ENCODE peak calls at places on chromosome 12, in four cellular contexts. One of them, this sample, is unnamed.
A peak's percentile ranks its signal among the peaks of the same experiment; 100 is the strongest.

GRCh38 chr12:62525306-62525705 is 58.7 kb downstream of the MON2 start:
- ATAC-seq in lower lobe of right lung: no peak
- ATAC-seq in pancreas: no peak
- ATAC-seq in RWPE2: no peak
- ATAC-seq in this sample: no peak

GRCh38 chr12:67999244-67999643 is 10.0 kb downstream of the IFNG-AS1 start:
- ATAC-seq in pancreas: no peak
- ATAC-seq in lower lobe of right lung: no peak
- ATAC-seq in RWPE2: no peak
- ATAC-seq in this sample: no peak

GRCh38 chr12:87661770-87662402 is 367.3 kb downstream of the C12orf50 start:
- ATAC-seq in RWPE2: peak; percentile 87
- ATAC-seq in pancreas: peak; percentile 85
- ATAC-seq in lower lobe of right lung: peak; percentile 77
- ATAC-seq in this sample: no peak

GRCh38 chr12:114711689-114712152 is 27.7 kb upstream of the TBX3 start:
- ATAC-seq in RWPE2: no peak
- ATAC-seq in lower lobe of right lung: no peak
- ATAC-seq in pancreas: no peak
- ATAC-seq in this sample: no peak

GRCh38 chr12:104856548-104856947 is 101.5 kb downstream of the SLC41A2 start:
- ATAC-seq in pancreas: no peak
- ATAC-seq in RWPE2: no peak
- ATAC-seq in lower lobe of right lung: no peak
- ATAC-seq in this sample: no peak

GRCh38 chr12:113416091-113416754 is 6.0 kb upstream of the SDSL start:
- ATAC-seq in pancreas: no peak
- ATAC-seq in lower lobe of right lung: peak; percentile 49
- ATAC-seq in RWPE2: peak; percentile 36
- ATAC-seq in this sample: no peak

GRCh38 chr12:102543494-102543893 is 63.1 kb upstream of the IGF1 start:
- ATAC-seq in lower lobe of right lung: no peak
- ATAC-seq in pancreas: no peak
- ATAC-seq in RWPE2: no peak
- ATAC-seq in this sample: no peak

GRCh38 chr12:116818341-116818856 is 62.8 kb downstream of the HRK start:
- ATAC-seq in lower lobe of right lung: peak; percentile 7
- ATAC-seq in pancreas: peak; percentile 10
- ATAC-seq in RWPE2: no peak
- ATAC-seq in this sample: no peak

GRCh38 chr12:49367381-49368239 is at the start of gene SPATS2:
- ATAC-seq in RWPE2: peak; percentile 4
- ATAC-seq in pancreas: no peak
- ATAC-seq in lower lobe of right lung: peak; percentile 25
- ATAC-seq in this sample: no peak

GRCh38 chr12:12779529-12779928 is 5.9 kb upstream of the APOLD1 start:
- ATAC-seq in pancreas: peak; percentile 70
- ATAC-seq in RWPE2: peak; percentile 86
- ATAC-seq in lower lobe of right lung: peak; percentile 94
- ATAC-seq in this sample: peak; percentile 60

GRCh38 chr12:29610473-29611174 is 113.1 kb upstream of the OVCH1 start:
- ATAC-seq in lower lobe of right lung: no peak
- ATAC-seq in pancreas: peak; percentile 53
- ATAC-seq in RWPE2: no peak
- ATAC-seq in this sample: peak; percentile 32

GRCh38 chr12:56957229-56958052 is at the start of gene RDH16:
- ATAC-seq in RWPE2: peak; percentile 94
- ATAC-seq in pancreas: no peak
- ATAC-seq in lower lobe of right lung: no peak
- ATAC-seq in this sample: no peak

GRCh38 chr12:96274331-96274730 is 80.2 kb downstream of the ELK3 start:
- ATAC-seq in RWPE2: peak; percentile 20
- ATAC-seq in pancreas: no peak
- ATAC-seq in lower lobe of right lung: no peak
- ATAC-seq in this sample: no peak

GRCh38 chr12:68621092-68622081 is 10.7 kb downstream of the RAP1B start:
- ATAC-seq in lower lobe of right lung: peak; percentile 12
- ATAC-seq in RWPE2: no peak
- ATAC-seq in pancreas: peak; percentile 12
- ATAC-seq in this sample: no peak

GRCh38 chr12:115506822-115507629 is 770.5 kb downstream of the MED13L start:
- ATAC-seq in RWPE2: peak; percentile 54
- ATAC-seq in pancreas: no peak
- ATAC-seq in lower lobe of right lung: no peak
- ATAC-seq in this sample: no peak

GRCh38 chr12:102059343-102059742 is 2.4 kb downstream of the WASHC3 start:
- ATAC-seq in RWPE2: no peak
- ATAC-seq in pancreas: no peak
- ATAC-seq in lower lobe of right lung: no peak
- ATAC-seq in this sample: no peak

GRCh38 chr12:113291586-113291985 is 43.3 kb downstream of the SLC8B1 start:
- ATAC-seq in pancreas: no peak
- ATAC-seq in lower lobe of right lung: no peak
- ATAC-seq in RWPE2: no peak
- ATAC-seq in this sample: no peak

GRCh38 chr12:124411291-124411878 is 116.5 kb downstream of the RFLNA start:
- ATAC-seq in lower lobe of right lung: peak; percentile 16
- ATAC-seq in RWPE2: peak; percentile 98
- ATAC-seq in pancreas: peak; percentile 14
- ATAC-seq in this sample: peak; percentile 88

GRCh38 chr12:111410229-111411186 is 4.8 kb downstream of the SH2B3 start:
- ATAC-seq in RWPE2: no peak
- ATAC-seq in pancreas: no peak
- ATAC-seq in lower lobe of right lung: no peak
- ATAC-seq in this sample: no peak

GRCh38 chr12:89525002-89525823 is 617 bp upstream of the GALNT4 start:
- ATAC-seq in lower lobe of right lung: peak; percentile 62
- ATAC-seq in RWPE2: peak; percentile 30
- ATAC-seq in pancreas: peak; percentile 51
- ATAC-seq in this sample: peak; percentile 33
- TF ChIP-seq CTCF in lower lobe of right lung: no peak
- TF ChIP-seq CTCF in RWPE2: peak; percentile 53
- TF ChIP-seq CTCF in pancreas: no peak
- TF ChIP-seq CTCF in this sample: no peak

DNA sequence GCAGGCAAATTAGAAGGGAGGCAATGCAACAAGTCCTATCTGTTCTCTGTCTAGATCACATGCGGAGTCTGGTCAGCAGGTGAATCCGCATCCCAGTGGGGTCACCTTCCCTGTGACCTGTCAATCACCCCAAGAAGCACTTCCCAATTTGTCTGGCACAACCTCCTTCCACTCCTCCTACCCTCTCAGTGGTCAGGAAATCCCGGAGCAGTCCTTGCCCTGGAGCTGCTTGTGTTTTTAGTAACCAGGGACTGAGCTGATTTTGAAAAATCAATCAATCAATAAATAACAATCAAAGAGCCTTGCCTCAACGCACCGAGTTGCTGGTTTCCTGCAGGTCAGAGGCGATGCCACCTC is 572 bp upstream of the ACSS3 start:
- ATAC-seq in pancreas: peak; percentile 72
- ATAC-seq in lower lobe of right lung: peak; percentile 82
- ATAC-seq in RWPE2: no peak
- ATAC-seq in this sample: no peak
- H3K4me3 ChIP-seq in pancreas: peak overlapping the region; percentile 36
- H3K4me3 ChIP-seq in lower lobe of right lung: peak overlapping the region; percentile 79
- H3K4me3 ChIP-seq in RWPE2: no peak overlapping the region
- H3K4me3 ChIP-seq in this sample: peak overlapping the region; percentile 60

DNA sequence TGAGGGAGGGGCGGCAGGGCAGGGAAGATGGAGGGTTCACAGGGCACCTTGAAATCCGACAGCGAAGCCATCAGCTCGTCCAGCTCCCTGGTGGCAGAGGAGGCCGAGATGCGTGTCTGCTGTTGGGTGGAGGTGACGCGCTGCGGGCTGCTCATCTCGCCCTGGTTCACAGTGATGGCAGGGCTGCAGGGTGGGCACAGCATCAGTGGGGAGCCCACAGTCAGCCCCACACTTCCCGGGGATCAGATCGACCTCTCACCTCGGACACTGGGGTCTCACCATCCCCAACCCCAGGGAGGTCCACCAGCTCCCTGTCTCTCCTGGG is 20.6 kb upstream of the RPLP0 start:
- ATAC-seq in pancreas: no peak
- ATAC-seq in RWPE2: no peak
- ATAC-seq in lower lobe of right lung: no peak
- ATAC-seq in this sample: no peak
- H3K4me1 ChIP-seq in pancreas: peaks cover 7% of the 10 kb centered on the region
- H3K4me1 ChIP-seq in RWPE2: peaks cover 19% of the 10 kb centered on the region
- H3K4me1 ChIP-seq in lower lobe of right lung: peaks cover 30% of the 10 kb centered on the region
- H3K4me1 ChIP-seq in this sample: peaks cover 26% of the 10 kb centered on the region

DNA sequence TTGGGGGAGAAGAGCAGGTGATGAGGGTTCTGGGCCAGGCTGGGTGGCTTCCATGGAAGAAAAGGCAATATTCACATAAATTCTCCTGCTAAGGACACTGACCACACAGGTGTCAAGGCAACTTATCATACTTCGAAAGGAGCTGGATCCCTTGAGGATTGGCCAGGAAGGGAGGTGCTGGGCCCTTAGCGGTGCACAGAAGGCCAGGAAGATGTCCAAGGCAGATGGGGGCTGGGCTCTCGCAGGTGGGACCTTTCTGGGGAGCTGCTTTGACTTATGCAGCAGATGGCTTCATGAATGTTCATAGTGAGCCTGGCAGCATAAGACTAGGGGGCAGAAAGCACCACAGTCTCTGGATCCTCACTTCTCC is 3.9 kb downstream of the CD63 start:
- ATAC-seq in RWPE2: no peak
- ATAC-seq in lower lobe of right lung: no peak
- ATAC-seq in pancreas: no peak
- ATAC-seq in this sample: no peak
- TF ChIP-seq CTCF in RWPE2: peak; percentile 27
- TF ChIP-seq CTCF in lower lobe of right lung: no peak
- TF ChIP-seq CTCF in pancreas: no peak
- TF ChIP-seq CTCF in this sample: no peak

GRCh38 chr12:93572712-93573551 is 457 bp downstream of the SOCS2 start:
- ATAC-seq in pancreas: no peak
- ATAC-seq in RWPE2: no peak
- ATAC-seq in lower lobe of right lung: no peak
- ATAC-seq in this sample: no peak
- H3K4me3 ChIP-seq in pancreas: peak overlapping the region; percentile 79
- H3K4me3 ChIP-seq in RWPE2: peak overlapping the region; percentile 61
- H3K4me3 ChIP-seq in lower lobe of right lung: peak overlapping the region; percentile 96
- H3K4me3 ChIP-seq in this sample: peak overlapping the region; percentile 50

GRCh38 chr12:32548691-32549412 is 130.2 kb upstream of the DNM1L start:
- ATAC-seq in RWPE2: no peak
- ATAC-seq in pancreas: peak; percentile 67
- ATAC-seq in lower lobe of right lung: peak; percentile 25
- ATAC-seq in this sample: peak; percentile 64

GRCh38 chr12:32545413-32545970 is 133.6 kb upstream of the DNM1L start:
- ATAC-seq in RWPE2: no peak
- ATAC-seq in pancreas: no peak
- ATAC-seq in lower lobe of right lung: peak; percentile 73
- ATAC-seq in this sample: no peak

GRCh38 chr12:32544893-32545292 is 134.2 kb upstream of the DNM1L start:
- ATAC-seq in pancreas: no peak
- ATAC-seq in RWPE2: no peak
- ATAC-seq in lower lobe of right lung: no peak
- ATAC-seq in this sample: no peak

GRCh38 chr12:32549675-32550079 is 129.4 kb upstream of the DNM1L start:
- ATAC-seq in pancreas: peak; percentile 11
- ATAC-seq in RWPE2: no peak
- ATAC-seq in lower lobe of right lung: peak; percentile 26
- ATAC-seq in this sample: peak; percentile 32

DNA sequence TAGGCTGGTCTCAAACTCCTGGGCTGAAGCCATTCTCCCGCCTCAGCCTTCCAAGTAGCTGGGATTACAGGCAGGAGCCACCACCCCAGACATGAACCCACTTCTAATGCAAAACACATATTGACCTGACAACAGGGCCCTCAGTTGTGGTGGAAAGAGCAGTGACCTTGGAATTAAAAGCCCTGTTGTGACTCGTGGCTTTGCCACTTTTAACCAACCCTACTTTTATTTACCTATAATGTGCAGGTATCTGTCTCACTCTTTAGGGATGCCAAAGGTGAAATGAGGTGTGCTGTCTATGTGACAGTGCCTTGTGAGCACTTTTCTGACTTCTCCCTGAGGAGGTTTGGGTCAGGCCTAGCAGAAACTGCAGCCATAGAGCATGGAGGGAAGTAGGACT is 132.8 kb upstream of the DNM1L start:
- ATAC-seq in lower lobe of right lung: no peak
- ATAC-seq in pancreas: no peak
- ATAC-seq in RWPE2: no peak
- ATAC-seq in this sample: no peak
- H3K4me1 ChIP-seq in lower lobe of right lung: peaks cover 86% of the 10 kb centered on the region
- H3K4me1 ChIP-seq in pancreas: peaks cover 24% of the 10 kb centered on the region
- H3K4me1 ChIP-seq in RWPE2: no peaks in the 10 kb centered on the region
- H3K4me1 ChIP-seq in this sample: peaks cover 94% of the 10 kb centered on the region

GRCh38 chr12:109433618-109434017 is 43.5 kb downstream of the KCTD10 start:
- ATAC-seq in RWPE2: no peak
- ATAC-seq in lower lobe of right lung: peak; percentile 50
- ATAC-seq in pancreas: peak; percentile 68
- ATAC-seq in this sample: peak; percentile 22

GRCh38 chr12:109432431-109432830 is 44.7 kb downstream of the KCTD10 start:
- ATAC-seq in pancreas: no peak
- ATAC-seq in lower lobe of right lung: no peak
- ATAC-seq in RWPE2: peak; percentile 65
- ATAC-seq in this sample: no peak

GRCh38 chr12:109434556-109434955 is 42.5 kb downstream of the KCTD10 start:
- ATAC-seq in pancreas: no peak
- ATAC-seq in lower lobe of right lung: no peak
- ATAC-seq in RWPE2: no peak
- ATAC-seq in this sample: no peak

GRCh38 chr12:109430244-109430643 is 46.9 kb downstream of the KCTD10 start:
- ATAC-seq in pancreas: no peak
- ATAC-seq in RWPE2: no peak
- ATAC-seq in lower lobe of right lung: no peak
- ATAC-seq in this sample: no peak

DNA sequence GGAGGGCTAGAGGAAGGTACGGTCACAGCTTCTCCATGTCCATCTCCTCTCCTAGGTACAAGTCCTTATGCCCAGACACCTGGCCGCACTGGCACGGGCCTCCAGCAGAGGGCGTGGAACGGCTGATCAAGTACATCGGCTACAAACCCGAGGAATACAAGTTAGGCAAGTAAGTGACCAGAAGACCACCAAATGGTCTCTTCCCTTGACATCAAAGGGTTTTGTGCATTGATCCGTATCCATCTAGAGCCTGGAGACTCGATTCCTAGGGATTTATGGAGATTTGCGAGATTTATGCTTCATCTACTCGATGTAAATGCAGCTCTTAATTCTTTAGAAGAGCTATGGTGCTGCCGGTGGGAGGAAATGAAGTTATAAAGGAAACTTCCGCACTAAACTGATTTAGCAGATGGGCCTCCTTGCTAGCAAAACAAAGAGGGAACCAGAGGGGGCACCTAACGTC is 44.2 kb downstream of the KCTD10 start:
- ATAC-seq in lower lobe of right lung: peak; percentile 88
- ATAC-seq in RWPE2: peak; percentile 81
- ATAC-seq in pancreas: peak; percentile 89
- ATAC-seq in this sample: peak; percentile 21
- TF ChIP-seq CTCF in lower lobe of right lung: peak; percentile 88
- TF ChIP-seq CTCF in RWPE2: peak; percentile 91
- TF ChIP-seq CTCF in pancreas: peak; percentile 63
- TF ChIP-seq CTCF in this sample: peak; percentile 74

GRCh38 chr12:51865470-51865745 is 16.9 kb upstream of the FIGNL2 start:
- ATAC-seq in pancreas: no peak
- ATAC-seq in lower lobe of right lung: no peak
- ATAC-seq in RWPE2: no peak
- ATAC-seq in this sample: no peak
- H3K4me3 ChIP-seq in pancreas: no peak overlapping the region
- H3K4me3 ChIP-seq in lower lobe of right lung: no peak overlapping the region
- H3K4me3 ChIP-seq in RWPE2: no peak overlapping the region
- H3K4me3 ChIP-seq in this sample: no peak overlapping the region

This sample was measured in gastroesophageal sphincter.